ENCODE peak calls at places on chromosomes 1 and 21, in six cellular contexts. M is LHCN-M2; R is NCI-H1417; Y is GM12892; I is stimulated activated CD4-positive, alpha-beta T cell treated with anti-CD3 and anti-CD28 coated beads, Interleukin-15, amount 100 ng/mL, for 24 hours; X is neuronal stem cell. V is an unnamed sample.

GRCh38 chr1:14626869-14627607 is 28.6 kb downstream of the KAZN start:
- DNase-seq in I (no peak), R (no peak), Y (no peak), X (no peak), M (no peak), V (no peak)

GRCh38 chr21:39523398-39523797 is 71.6 kb downstream of the SH3BGR start:
- DNase-seq in X (no peak), M (peak), R (no peak), Y (no peak), I (no peak), V (no peak)

GRCh38 chr1:228004331-228004871 is 2.4 kb upstream of the WNT3A start:
- DNase-seq in I (peak), M (peak), Y (no peak), R (no peak), X (no peak), V (no peak)

GRCh38 chr1:243735457-243735856 is 114.6 kb downstream of the AKT3 start:
- DNase-seq in I (no peak), Y (no peak), X (no peak), R (no peak), M (no peak), V (no peak)

GRCh38 chr1:91784616-91785015 is 101.3 kb downstream of the TGFBR3 start:
- DNase-seq in I (no peak), X (no peak), Y (no peak), M (no peak), R (no peak), V (no peak)

GRCh38 chr1:38243106-38243505 is 196.5 kb upstream of the POU3F1 start:
- DNase-seq in I (no peak), M (no peak), Y (no peak), X (no peak), R (peak), V (no peak)

GRCh38 chr1:201565024-201565730 is 26.2 kb downstream of the NAV1 start:
- DNase-seq in Y (no peak), R (no peak), I (no peak), X (no peak), M (no peak), V (no peak)

GRCh38 chr1:216388558-216388957 is 34.7 kb downstream of the USH2A start:
- DNase-seq in X (peak), Y (no peak), M (no peak), I (no peak), R (no peak), V (no peak)

GRCh38 chr1:25837253-25837875 is 17.6 kb downstream of the MTFR1L start:
- DNase-seq in X (no peak), Y (no peak), I (no peak), M (no peak), R (no peak), V (peak)

GRCh38 chr1:26827205-26827604 is 717 bp downstream of the ZDHHC18 start:
- DNase-seq in M (no peak), I (peak), Y (no peak), R (no peak), X (no peak), V (no peak)

GRCh38 chr21:44024895-44025353 is 12.8 kb downstream of the TRAPPC10 start:
- DNase-seq in Y (no peak), R (no peak), M (peak), I (no peak), X (no peak), V (no peak)

GRCh38 chr1:43525995-43526394 is 4.7 kb upstream of the PTPRF start:
- DNase-seq in I (no peak), M (peak), Y (no peak), X (no peak), R (no peak), V (no peak)

GRCh38 chr1:111219466-111220286 is 7.8 kb upstream of the CHI3L2 start:
- DNase-seq in M (no peak), X (peak), R (no peak), I (peak), Y (no peak), V (no peak)

GRCh38 chr1:6909857-6910256 is 124.6 kb downstream of the CAMTA1 start:
- DNase-seq in Y (no peak), I (no peak), X (no peak), M (no peak), R (no peak), V (no peak)

GRCh38 chr1:226889616-226890330 is 19.4 kb downstream of the PSEN2 start:
- DNase-seq in X (no peak), Y (no peak), I (no peak), R (no peak), M (no peak), V (no peak)

GRCh38 chr1:156746716-156747631 is 4.5 kb downstream of the HDGF start:
- DNase-seq in X (peak), M (peak), I (peak), R (peak), Y (peak), V (peak)

GRCh38 chr1:18373882-18374493 is 106.7 kb upstream of the KLHDC7A start:
- DNase-seq in X (peak), Y (peak), R (no peak), I (peak), M (no peak), V (no peak)

GRCh38 chr1:223849855-223850254 is 4.1 kb upstream of the TP53BP2 start:
- DNase-seq in X (no peak), M (no peak), R (no peak), Y (no peak), I (no peak), V (no peak)

GRCh38 chr1:107687846-107688753 is 276.9 kb downstream of the VAV3 start:
- DNase-seq in R (no peak), I (no peak), M (peak), X (no peak), Y (no peak), V (no peak)

GRCh38 chr1:13732971-13733667 is 33.1 kb downstream of the PRDM2 start:
- DNase-seq in X (no peak), I (peak), R (no peak), M (no peak), Y (no peak), V (no peak)

GRCh38 chr1:16971330-16972209 is 8.8 kb downstream of the MFAP2 start:
- DNase-seq in Y (no peak), M (no peak), R (peak), X (peak), I (no peak), V (no peak)